ENCODE peak calls at places on chromosomes 3 and 15, in six cellular contexts. I is cardiac fibroblast; E is CD8-positive, alpha-beta memory T cell; J is adrenal gland; D is heart left ventricle; T is mucosa of descending colon. R is an unnamed sample.
A peak's percentile ranks its signal among the peaks of the same experiment; 100 is the strongest.

GRCh38 chr3:196749125-196749524 is 9.5 kb downstream of the PAK2 start:
- DNase-seq in E (no peak), J (no peak), T (no peak), I (no peak), D (no peak), R (no peak)

GRCh38 chr3:106208979-106209378 is 340.2 kb upstream of the CBLB start:
- DNase-seq in E (no peak), D (no peak), I (peak; percentile 77), T (no peak), J (no peak), R (no peak)

GRCh38 chr3:87298111-87298718 is 21.8 kb upstream of the POU1F1 start:
- DNase-seq in T (no peak), J (no peak), E (no peak), D (no peak), I (peak; percentile 68), R (peak; percentile 19)

GRCh38 chr15:59376735-59377134 is 4.1 kb upstream of the MYO1E start:
- DNase-seq in J (no peak), T (no peak), D (no peak), E (no peak), I (peak; percentile 45), R (no peak)

GRCh38 chr15:61974759-61975158 is 85.5 kb downstream of the VPS13C start:
- DNase-seq in I (no peak), E (no peak), D (no peak), T (no peak), J (no peak), R (no peak)

GRCh38 chr3:46668116-46668515 is 25.4 kb downstream of the ALS2CL start:
- DNase-seq in T (no peak), D (peak; percentile 48), J (no peak), E (no peak), I (no peak), R (peak; percentile 37)

GRCh38 chr3:40078590-40078989 is 230.9 kb upstream of the EIF1B start:
- DNase-seq in I (no peak), J (no peak), D (no peak), E (no peak), T (no peak), R (no peak)

GRCh38 chr3:13275376-13276005 is 144.6 kb downstream of the NUP210 start:
- DNase-seq in T (no peak), E (no peak), I (no peak), D (no peak), J (no peak), R (peak; percentile 54)

GRCh38 chr15:48566669-48567068 is 78.8 kb downstream of the FBN1 start:
- DNase-seq in E (no peak), I (peak; percentile 83), D (no peak), T (no peak), J (no peak), R (no peak)

GRCh38 chr15:55741592-55742497 is 1.1 kb downstream of the PRTG start:
- DNase-seq in I (peak; percentile 20), E (no peak), T (no peak), D (no peak), J (peak; percentile 16), R (peak; percentile 72)

GRCh38 chr3:39900462-39901002 is 91.1 kb downstream of the MYRIP start:
- DNase-seq in T (no peak), J (no peak), D (no peak), E (no peak), I (no peak), R (no peak)

GRCh38 chr3:13853256-13853977 is 26.5 kb downstream of the WNT7A start:
- DNase-seq in I (no peak), J (no peak), T (no peak), D (no peak), E (no peak), R (no peak)

GRCh38 chr3:60176614-60177013 is 1074.6 kb downstream of the FHIT start:
- DNase-seq in E (no peak), D (no peak), T (no peak), I (no peak), J (no peak), R (no peak)

GRCh38 chr3:43289401-43289800 is 3.1 kb downstream of the SNRK start:
- DNase-seq in T (no peak), D (no peak), J (no peak), I (no peak), E (no peak), R (no peak)

GRCh38 chr3:132464066-132464465 is 46.8 kb downstream of the DNAJC13 start:
- DNase-seq in D (no peak), J (no peak), E (no peak), I (peak; percentile 57), T (no peak), R (no peak)

GRCh38 chr3:127784865-127785710 is 37.2 kb downstream of the MGLL start:
- DNase-seq in E (no peak), T (peak; percentile 79), I (no peak), J (no peak), D (no peak), R (peak; percentile 57)

GRCh38 chr3:127787556-127787955 is 34.8 kb downstream of the MGLL start:
- DNase-seq in J (no peak), T (no peak), D (no peak), I (no peak), E (no peak), R (no peak)

GRCh38 chr3:127785711-127786265 is 36.5 kb downstream of the MGLL start:
- DNase-seq in I (no peak), T (peak; percentile 65), J (no peak), D (no peak), E (no peak), R (no peak)

GRCh38 chr3:127787071-127787490 is 35.2 kb downstream of the MGLL start:
- DNase-seq in D (no peak), J (peak; percentile 88), I (no peak), E (no peak), T (peak; percentile 59), R (no peak)

DNA sequence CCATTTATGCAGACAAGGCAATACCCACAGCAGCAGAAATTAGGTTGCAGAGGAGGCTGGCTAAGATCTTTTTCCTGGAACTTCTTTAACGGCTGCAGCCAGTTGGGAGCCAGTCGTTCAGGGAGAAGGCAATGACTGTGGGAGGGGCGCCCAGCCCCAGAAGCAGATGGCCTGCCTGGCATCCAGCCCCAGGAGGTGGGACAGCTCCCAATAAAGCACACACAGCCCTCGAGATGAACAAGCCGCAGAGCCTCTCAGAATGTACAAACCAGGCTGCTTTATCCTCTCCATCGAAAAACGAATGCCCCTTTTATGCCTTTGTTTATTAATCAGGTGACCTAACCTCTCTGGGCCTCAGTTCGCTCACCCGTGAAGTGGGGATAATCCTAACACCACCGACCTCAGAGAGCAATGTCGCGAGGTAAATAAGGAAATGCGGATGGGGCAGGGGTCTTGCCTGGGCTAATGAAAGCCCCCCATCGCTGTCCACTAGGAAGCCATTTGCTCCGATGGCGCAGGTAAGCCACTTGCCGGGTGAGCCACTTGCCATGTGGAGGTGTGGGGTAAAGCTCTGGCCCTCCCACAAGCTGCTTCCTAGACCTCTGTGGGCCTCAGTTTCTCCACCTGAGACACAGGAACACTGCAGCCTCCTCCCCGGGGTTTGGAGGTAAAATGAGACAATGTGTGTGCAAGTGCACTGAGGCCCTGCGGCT is 35.8 kb downstream of the MGLL start:
- DNase-seq in T (peak; percentile 93), I (peak; percentile 16), J (peak; percentile 86), E (no peak), D (peak; percentile 87), R (no peak)
- H3K4me3 ChIP-seq in T (no peak overlapping the region), I (no peak overlapping the region), J (no peak overlapping the region), E (no peak overlapping the region), D (no peak overlapping the region), R (no peak overlapping the region)

DNA sequence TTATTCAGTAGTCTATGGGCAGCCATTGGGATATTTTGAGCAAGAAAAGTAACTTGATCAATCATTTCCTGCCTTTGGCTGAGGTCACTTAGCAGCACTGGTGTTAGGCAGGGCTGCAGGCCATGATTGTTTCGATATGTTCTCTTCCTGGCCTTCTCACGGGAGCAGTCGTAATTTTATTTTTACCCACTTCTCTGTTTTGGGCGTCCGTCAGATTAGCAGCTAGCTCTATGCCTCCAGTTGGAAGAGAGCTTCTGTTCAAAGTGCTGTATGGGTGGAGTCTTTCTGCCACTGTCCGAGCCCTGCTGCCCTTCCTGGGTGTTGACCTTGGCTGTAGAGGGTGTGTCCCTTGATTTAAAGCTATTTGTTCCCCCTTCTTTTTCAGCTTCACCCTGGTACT is 123.4 kb upstream of the ROPN1 start:
- DNase-seq in I (no peak), D (no peak), T (no peak), E (no peak), J (no peak), R (no peak)
- H3K4me3 ChIP-seq in I (no peak overlapping the region), D (no peak overlapping the region), T (no peak overlapping the region), E (no peak overlapping the region), J (no peak overlapping the region), R (no peak overlapping the region)

GRCh38 chr3:56336023-56336422 is 132.2 kb downstream of the ERC2 start:
- DNase-seq in I (no peak), D (no peak), T (no peak), E (no peak), J (no peak), R (no peak)

GRCh38 chr3:56339671-56340070 is 128.6 kb downstream of the ERC2 start:
- DNase-seq in J (no peak), I (no peak), T (no peak), E (no peak), D (no peak), R (no peak)

GRCh38 chr3:56342475-56342874 is 125.8 kb downstream of the ERC2 start:
- DNase-seq in T (no peak), J (no peak), I (no peak), D (no peak), E (no peak), R (no peak)

GRCh38 chr3:56339244-56339643 is 129.0 kb downstream of the ERC2 start:
- DNase-seq in D (no peak), E (no peak), T (no peak), J (no peak), I (no peak), R (no peak)
- H3K4me3 ChIP-seq in D (no peak overlapping the region), E (no peak overlapping the region), T (no peak overlapping the region), J (no peak overlapping the region), I (no peak overlapping the region), R (no peak overlapping the region)

DNA sequence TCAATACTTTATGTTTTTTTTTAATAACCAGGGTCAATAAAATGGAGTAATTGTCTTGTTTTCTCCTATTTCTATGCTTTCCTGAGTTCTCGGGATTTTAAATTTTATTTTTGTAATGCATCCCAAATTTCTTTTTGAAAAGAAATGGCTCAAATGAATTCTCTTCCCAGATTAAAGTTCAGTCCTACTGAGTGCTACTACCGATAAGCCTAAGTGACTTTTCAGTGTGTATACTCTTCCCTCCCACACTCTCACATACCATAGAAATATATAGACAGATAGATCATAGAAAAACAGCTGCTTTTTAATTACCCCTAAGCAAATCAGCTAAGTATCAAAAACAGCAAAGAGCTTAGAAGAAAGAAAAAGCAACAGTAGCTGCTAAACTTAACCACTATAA is 1.5 kb downstream of the SERPINI1 start:
- DNase-seq in J (no peak), T (no peak), D (no peak), E (no peak), I (no peak), R (no peak)
- H3K4me3 ChIP-seq in J (no peak overlapping the region), T (no peak overlapping the region), D (no peak overlapping the region), E (no peak overlapping the region), I (no peak overlapping the region), R (no peak overlapping the region)

GRCh38 chr3:53164911-53165310 is 3.9 kb downstream of the PRKCD start:
- DNase-seq in J (no peak), D (no peak), I (no peak), T (no peak), E (no peak), R (peak; percentile 67)
- H3K4me3 ChIP-seq in J (no peak overlapping the region), D (no peak overlapping the region), I (no peak overlapping the region), T (no peak overlapping the region), E (no peak overlapping the region), R (no peak overlapping the region)

R was measured in H7.